ENCODE peak calls at places on chromosomes 2 and 18, in seven cellular contexts. One of them, this sample, is unnamed.

GRCh38 chr2:122660786-122661634 is 905.6 kb downstream of the TSN start:
- DNase-seq in mesenchymal stem cell: no peak
- DNase-seq in H1: peak; percentile 68
- DNase-seq in mesendoderm: peak; percentile 60
- DNase-seq in trophoblast cell: no peak
- DNase-seq in neuronal stem cell: peak; percentile 56
- DNase-seq in IMR-90: no peak
- DNase-seq in this sample: peak; percentile 91

GRCh38 chr18:5461056-5461455 is 82.7 kb downstream of the EPB41L3 start:
- DNase-seq in neuronal stem cell: no peak
- DNase-seq in mesendoderm: peak; percentile 32
- DNase-seq in trophoblast cell: no peak
- DNase-seq in IMR-90: peak; percentile 17
- DNase-seq in H1: no peak
- DNase-seq in mesenchymal stem cell: peak; percentile 0
- DNase-seq in this sample: no peak

GRCh38 chr2:12296915-12297314 is 419.8 kb upstream of the TRIB2 start:
- DNase-seq in mesenchymal stem cell: no peak
- DNase-seq in mesendoderm: no peak
- DNase-seq in H1: no peak
- DNase-seq in trophoblast cell: no peak
- DNase-seq in IMR-90: no peak
- DNase-seq in neuronal stem cell: no peak
- DNase-seq in this sample: no peak

GRCh38 chr18:73690222-73690621 is 457.4 kb downstream of the FBXO15 start:
- DNase-seq in H1: no peak
- DNase-seq in trophoblast cell: no peak
- DNase-seq in IMR-90: no peak
- DNase-seq in mesendoderm: peak; percentile 37
- DNase-seq in neuronal stem cell: peak; percentile 42
- DNase-seq in mesenchymal stem cell: no peak
- DNase-seq in this sample: no peak

GRCh38 chr2:24124003-24124585 is 825 bp downstream of the FAM228B start:
- DNase-seq in H1: no peak
- DNase-seq in IMR-90: peak; percentile 34
- DNase-seq in trophoblast cell: no peak
- DNase-seq in neuronal stem cell: no peak
- DNase-seq in mesenchymal stem cell: no peak
- DNase-seq in mesendoderm: no peak
- DNase-seq in this sample: no peak

GRCh38 chr2:97851172-97851571 is 137.8 kb downstream of the ZAP70 start:
- DNase-seq in trophoblast cell: no peak
- DNase-seq in mesenchymal stem cell: no peak
- DNase-seq in H1: no peak
- DNase-seq in IMR-90: no peak
- DNase-seq in neuronal stem cell: no peak
- DNase-seq in mesendoderm: no peak
- DNase-seq in this sample: no peak

GRCh38 chr18:63273170-63273925 is 46.2 kb downstream of the BCL2 start:
- DNase-seq in mesendoderm: no peak
- DNase-seq in H1: no peak
- DNase-seq in neuronal stem cell: no peak
- DNase-seq in trophoblast cell: no peak
- DNase-seq in mesenchymal stem cell: no peak
- DNase-seq in IMR-90: no peak
- DNase-seq in this sample: no peak

GRCh38 chr18:34028341-34028740 is 196.4 kb downstream of the NOL4 start:
- DNase-seq in H1: no peak
- DNase-seq in neuronal stem cell: no peak
- DNase-seq in IMR-90: no peak
- DNase-seq in trophoblast cell: no peak
- DNase-seq in mesenchymal stem cell: no peak
- DNase-seq in mesendoderm: no peak
- DNase-seq in this sample: no peak

GRCh38 chr2:43224131-43224570 is 2.3 kb downstream of the ZFP36L2 start:
- DNase-seq in neuronal stem cell: peak; percentile 70
- DNase-seq in mesenchymal stem cell: peak; percentile 85
- DNase-seq in IMR-90: peak; percentile 72
- DNase-seq in mesendoderm: peak; percentile 94
- DNase-seq in H1: peak; percentile 81
- DNase-seq in trophoblast cell: no peak
- DNase-seq in this sample: peak; percentile 78

GRCh38 chr2:101264360-101264939 is 11.8 kb downstream of the CNOT11 start:
- DNase-seq in IMR-90: no peak
- DNase-seq in H1: no peak
- DNase-seq in mesendoderm: no peak
- DNase-seq in trophoblast cell: no peak
- DNase-seq in mesenchymal stem cell: no peak
- DNase-seq in neuronal stem cell: no peak
- DNase-seq in this sample: no peak

GRCh38 chr2:217851191-217852020 is 151.4 kb downstream of the TNS1 start:
- DNase-seq in trophoblast cell: no peak
- DNase-seq in mesendoderm: no peak
- DNase-seq in H1: no peak
- DNase-seq in mesenchymal stem cell: peak; percentile 91
- DNase-seq in IMR-90: peak; percentile 68
- DNase-seq in neuronal stem cell: no peak
- DNase-seq in this sample: no peak

GRCh38 chr2:113705982-113706523 is 50.4 kb downstream of the SLC35F5 start:
- DNase-seq in mesenchymal stem cell: no peak
- DNase-seq in neuronal stem cell: no peak
- DNase-seq in H1: no peak
- DNase-seq in mesendoderm: no peak
- DNase-seq in IMR-90: no peak
- DNase-seq in trophoblast cell: no peak
- DNase-seq in this sample: no peak

GRCh38 chr18:12751891-12752290 is 49.0 kb downstream of the PSMG2 start:
- DNase-seq in IMR-90: no peak
- DNase-seq in mesendoderm: no peak
- DNase-seq in H1: no peak
- DNase-seq in trophoblast cell: no peak
- DNase-seq in mesenchymal stem cell: no peak
- DNase-seq in neuronal stem cell: no peak
- DNase-seq in this sample: no peak

GRCh38 chr2:29146197-29146596 is 31.0 kb downstream of the CLIP4 start:
- DNase-seq in mesenchymal stem cell: no peak
- DNase-seq in trophoblast cell: no peak
- DNase-seq in H1: no peak
- DNase-seq in IMR-90: no peak
- DNase-seq in neuronal stem cell: no peak
- DNase-seq in mesendoderm: no peak
- DNase-seq in this sample: no peak

GRCh38 chr18:5900249-5900648 is 4.9 kb upstream of the TMEM200C start:
- DNase-seq in mesendoderm: peak; percentile 48
- DNase-seq in IMR-90: peak; percentile 75
- DNase-seq in neuronal stem cell: no peak
- DNase-seq in mesenchymal stem cell: no peak
- DNase-seq in H1: no peak
- DNase-seq in trophoblast cell: no peak
- DNase-seq in this sample: no peak

GRCh38 chr2:169395821-169396374 is 33.6 kb upstream of the LRP2 start:
- DNase-seq in neuronal stem cell: no peak
- DNase-seq in trophoblast cell: no peak
- DNase-seq in mesendoderm: no peak
- DNase-seq in IMR-90: no peak
- DNase-seq in mesenchymal stem cell: no peak
- DNase-seq in H1: no peak
- DNase-seq in this sample: peak; percentile 28

GRCh38 chr2:110748489-110748867 is 16.1 kb downstream of the ACOXL start:
- DNase-seq in H1: no peak
- DNase-seq in trophoblast cell: no peak
- DNase-seq in mesendoderm: no peak
- DNase-seq in IMR-90: peak; percentile 11
- DNase-seq in mesenchymal stem cell: no peak
- DNase-seq in neuronal stem cell: no peak
- DNase-seq in this sample: no peak

GRCh38 chr2:10331702-10332401 is 29.1 kb downstream of the HPCAL1 start:
- DNase-seq in H1: no peak
- DNase-seq in IMR-90: no peak
- DNase-seq in mesenchymal stem cell: no peak
- DNase-seq in trophoblast cell: no peak
- DNase-seq in neuronal stem cell: no peak
- DNase-seq in mesendoderm: no peak
- DNase-seq in this sample: no peak

GRCh38 chr2:219252900-219253752 is at the start of gene TUBA4B:
- DNase-seq in H1: peak; percentile 85
- DNase-seq in mesenchymal stem cell: peak; percentile 32
- DNase-seq in IMR-90: peak; percentile 50
- DNase-seq in trophoblast cell: no peak
- DNase-seq in neuronal stem cell: no peak
- DNase-seq in mesendoderm: peak; percentile 73
- DNase-seq in this sample: peak; percentile 81

GRCh38 chr2:70942900-70943871 is 7.5 kb downstream of the ATP6V1B1 start:
- DNase-seq in trophoblast cell: no peak
- DNase-seq in mesenchymal stem cell: no peak
- DNase-seq in mesendoderm: no peak
- DNase-seq in H1: peak; percentile 49
- DNase-seq in IMR-90: peak; percentile 17
- DNase-seq in neuronal stem cell: no peak
- DNase-seq in this sample: peak; percentile 27

GRCh38 chr2:26203906-26204305 is 31.0 kb downstream of the GAREM2 start:
- DNase-seq in mesendoderm: no peak
- DNase-seq in neuronal stem cell: no peak
- DNase-seq in trophoblast cell: no peak
- DNase-seq in mesenchymal stem cell: no peak
- DNase-seq in H1: no peak
- DNase-seq in IMR-90: no peak
- DNase-seq in this sample: no peak

GRCh38 chr2:100320547-100321180 is 1.6 kb downstream of the LONRF2 start:
- DNase-seq in neuronal stem cell: no peak
- DNase-seq in H1: no peak
- DNase-seq in mesenchymal stem cell: no peak
- DNase-seq in trophoblast cell: no peak
- DNase-seq in mesendoderm: no peak
- DNase-seq in IMR-90: no peak
- DNase-seq in this sample: no peak

GRCh38 chr2:197477764-197478163 is 21.9 kb downstream of the HSPD1 start:
- DNase-seq in neuronal stem cell: no peak
- DNase-seq in trophoblast cell: no peak
- DNase-seq in H1: no peak
- DNase-seq in mesenchymal stem cell: no peak
- DNase-seq in IMR-90: no peak
- DNase-seq in mesendoderm: no peak
- DNase-seq in this sample: no peak

GRCh38 chr2:55175254-55176093 is 56.6 kb downstream of the CLHC1 start:
- DNase-seq in trophoblast cell: no peak
- DNase-seq in H1: no peak
- DNase-seq in neuronal stem cell: no peak
- DNase-seq in mesendoderm: peak; percentile 47
- DNase-seq in mesenchymal stem cell: peak; percentile 80
- DNase-seq in IMR-90: peak; percentile 87
- DNase-seq in this sample: no peak

GRCh38 chr2:118249531-118249930 is 161.3 kb downstream of the INSIG2 start:
- DNase-seq in H1: no peak
- DNase-seq in trophoblast cell: no peak
- DNase-seq in mesenchymal stem cell: no peak
- DNase-seq in neuronal stem cell: no peak
- DNase-seq in IMR-90: peak; percentile 8
- DNase-seq in mesendoderm: peak; percentile 81
- DNase-seq in this sample: no peak

GRCh38 chr18:10482363-10482984 is 28.0 kb downstream of the APCDD1 start:
- DNase-seq in neuronal stem cell: no peak
- DNase-seq in IMR-90: no peak
- DNase-seq in mesenchymal stem cell: no peak
- DNase-seq in H1: no peak
- DNase-seq in mesendoderm: peak; percentile 19
- DNase-seq in trophoblast cell: no peak
- DNase-seq in this sample: peak; percentile 48

GRCh38 chr2:67318966-67319590 is 78.1 kb upstream of the ETAA1 start:
- DNase-seq in mesenchymal stem cell: no peak
- DNase-seq in trophoblast cell: no peak
- DNase-seq in IMR-90: peak; percentile 29
- DNase-seq in H1: no peak
- DNase-seq in mesendoderm: no peak
- DNase-seq in neuronal stem cell: no peak
- DNase-seq in this sample: no peak

GRCh38 chr18:58454406-58455061 is 174.4 kb downstream of the ALPK2 start:
- DNase-seq in IMR-90: no peak
- DNase-seq in neuronal stem cell: no peak
- DNase-seq in H1: no peak
- DNase-seq in mesendoderm: no peak
- DNase-seq in trophoblast cell: no peak
- DNase-seq in mesenchymal stem cell: no peak
- DNase-seq in this sample: no peak
- H3K18ac ChIP-seq in IMR-90: no peak overlapping the region
- H3K18ac ChIP-seq in neuronal stem cell: no peak overlapping the region
- H3K18ac ChIP-seq in H1: no peak overlapping the region
- H3K18ac ChIP-seq in mesendoderm: no peak overlapping the region
- H3K18ac ChIP-seq in trophoblast cell: no peak overlapping the region
- H3K18ac ChIP-seq in mesenchymal stem cell: no peak overlapping the region
- H3K18ac ChIP-seq in this sample: no peak overlapping the region

DNA sequence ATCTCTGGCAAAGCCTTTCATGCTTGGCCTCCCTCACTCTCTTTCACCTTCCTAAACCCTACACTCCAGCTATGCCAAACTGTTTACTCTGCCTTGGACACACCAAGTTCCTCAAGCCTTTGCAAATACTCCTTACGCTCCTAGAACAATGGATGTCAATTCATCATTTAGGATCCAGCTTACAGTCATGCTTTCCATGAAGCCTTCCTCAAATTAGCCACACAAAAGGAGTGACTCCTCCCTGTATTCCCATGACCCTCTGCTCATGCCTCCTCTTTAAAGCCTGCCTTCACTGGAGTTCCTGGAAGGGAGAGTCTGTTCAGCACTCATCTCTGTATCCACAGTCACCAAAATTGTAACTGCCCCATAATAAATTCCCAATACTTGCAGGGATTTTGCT is 736 bp upstream of the EHD3 start:
- DNase-seq in neuronal stem cell: no peak
- DNase-seq in trophoblast cell: no peak
- DNase-seq in mesendoderm: peak; percentile 33
- DNase-seq in mesenchymal stem cell: peak; percentile 24
- DNase-seq in H1: peak; percentile 38
- DNase-seq in IMR-90: no peak
- DNase-seq in this sample: peak; percentile 20
- H2BK120ac ChIP-seq in neuronal stem cell: no peak overlapping the region
- H2BK120ac ChIP-seq in trophoblast cell: no peak overlapping the region
- H2BK120ac ChIP-seq in mesendoderm: no peak overlapping the region
- H2BK120ac ChIP-seq in mesenchymal stem cell: no peak overlapping the region
- H2BK120ac ChIP-seq in H1: no peak overlapping the region
- H2BK120ac ChIP-seq in IMR-90: no peak overlapping the region
- H2BK120ac ChIP-seq in this sample: no peak overlapping the region

GRCh38 chr18:35144628-35145027 is 96.2 kb upstream of the ZNF397 start:
- DNase-seq in H1: no peak
- DNase-seq in mesendoderm: no peak
- DNase-seq in neuronal stem cell: no peak
- DNase-seq in IMR-90: no peak
- DNase-seq in mesenchymal stem cell: no peak
- DNase-seq in trophoblast cell: no peak
- DNase-seq in this sample: no peak
- H3K18ac ChIP-seq in H1: no peak overlapping the region
- H3K18ac ChIP-seq in mesendoderm: no peak overlapping the region
- H3K18ac ChIP-seq in neuronal stem cell: no peak overlapping the region
- H3K18ac ChIP-seq in IMR-90: no peak overlapping the region
- H3K18ac ChIP-seq in mesenchymal stem cell: no peak overlapping the region
- H3K18ac ChIP-seq in trophoblast cell: no peak overlapping the region
- H3K18ac ChIP-seq in this sample: no peak overlapping the region

DNA sequence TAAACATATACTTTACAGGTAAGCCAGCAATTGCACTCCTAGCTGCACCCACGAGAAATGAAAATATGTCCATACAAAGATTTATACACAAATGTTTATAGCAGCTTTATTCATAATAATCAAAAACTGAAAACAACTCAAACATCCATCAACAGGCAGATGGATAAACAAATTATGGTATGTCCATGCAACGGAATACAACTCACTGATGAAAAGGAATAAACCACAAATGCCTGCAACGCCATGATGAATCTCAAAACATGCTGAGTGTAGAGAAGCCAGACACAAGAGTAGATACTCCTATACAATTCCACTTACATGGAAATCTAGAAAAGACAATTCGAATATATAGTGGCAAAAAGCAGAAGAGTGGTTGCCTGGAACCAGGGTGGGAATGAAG is 76.0 kb downstream of the EPAS1 start:
- DNase-seq in neuronal stem cell: no peak
- DNase-seq in trophoblast cell: no peak
- DNase-seq in mesenchymal stem cell: no peak
- DNase-seq in IMR-90: no peak
- DNase-seq in H1: no peak
- DNase-seq in mesendoderm: no peak
- DNase-seq in this sample: no peak
- H2BK120ac ChIP-seq in neuronal stem cell: no peak overlapping the region
- H2BK120ac ChIP-seq in trophoblast cell: no peak overlapping the region
- H2BK120ac ChIP-seq in mesenchymal stem cell: no peak overlapping the region
- H2BK120ac ChIP-seq in IMR-90: no peak overlapping the region
- H2BK120ac ChIP-seq in H1: no peak overlapping the region
- H2BK120ac ChIP-seq in mesendoderm: no peak overlapping the region
- H2BK120ac ChIP-seq in this sample: no peak overlapping the region

This sample was measured in H9.